ENCODE peak calls at places on chromosomes 3 and 15, in nine cellular contexts. M, L, B, Q, S, K, R, E and D are unnamed samples.

GRCh38 chr3:11245827-11246662 is 26.2 kb upstream of the ATG7 start:
- DNase-seq in M (no peak), L (no peak), B (no peak), Q (no peak), S (no peak), K (no peak), R (no peak), E (no peak), D (no peak)

GRCh38 chr15:65423150-65423976 is 616 bp upstream of the IGDCC4 start:
- DNase-seq in M (no peak), L (no peak), B (no peak), Q (no peak), S (no peak), K (no peak), R (no peak), E (no peak), D (no peak)

GRCh38 chr3:89702404-89702803 is 595.0 kb downstream of the EPHA3 start:
- DNase-seq in M (no peak), L (no peak), B (no peak), Q (no peak), S (no peak), K (no peak), R (no peak), E (no peak), D (no peak)

GRCh38 chr15:85062560-85062959 is 80.9 kb downstream of the PDE8A start:
- DNase-seq in M (no peak), L (no peak), B (no peak), Q (no peak), S (no peak), K (no peak), R (no peak), E (no peak), D (no peak)

GRCh38 chr15:93973287-93973686 is 258.1 kb upstream of the MCTP2 start:
- DNase-seq in M (no peak), L (no peak), B (no peak), Q (no peak), S (no peak), K (no peak), R (peak), E (peak), D (no peak)

GRCh38 chr3:101387351-101387750 is 67.0 kb upstream of the IMPG2 start:
- DNase-seq in M (no peak), L (no peak), B (no peak), Q (no peak), S (no peak), K (no peak), R (no peak), E (no peak), D (no peak)

GRCh38 chr3:187706966-187707365 is 4.6 kb upstream of the RTP2 start:
- DNase-seq in M (no peak), L (no peak), B (no peak), Q (no peak), S (no peak), K (no peak), R (no peak), E (no peak), D (peak)

GRCh38 chr3:50204804-50205718 is at the start of gene SLC38A3:
- DNase-seq in M (no peak), L (peak), B (no peak), Q (no peak), S (no peak), K (no peak), R (no peak), E (peak), D (peak)

GRCh38 chr15:101657968-101658784 is 6.0 kb upstream of the TM2D3 start:
- DNase-seq in M (no peak), L (peak), B (no peak), Q (no peak), S (no peak), K (no peak), R (no peak), E (peak), D (peak)

GRCh38 chr15:58840048-58840447 is 68.9 kb downstream of the MINDY2 start:
- DNase-seq in M (no peak), L (no peak), B (no peak), Q (no peak), S (no peak), K (no peak), R (no peak), E (no peak), D (no peak)

GRCh38 chr3:143119974-143120715 is 574 bp downstream of the CHST2 start:
- DNase-seq in M (no peak), L (peak), B (no peak), Q (peak), S (no peak), K (no peak), R (no peak), E (peak), D (no peak)

GRCh38 chr15:67809441-67809840 is 15.9 kb upstream of the SKOR1 start:
- DNase-seq in M (no peak), L (no peak), B (no peak), Q (no peak), S (peak), K (no peak), R (no peak), E (no peak), D (no peak)

GRCh38 chr3:110027446-110027845 is 690.1 kb upstream of the DPPA4 start:
- DNase-seq in M (no peak), L (no peak), B (no peak), Q (no peak), S (no peak), K (peak), R (no peak), E (peak), D (no peak)

GRCh38 chr3:54180926-54181325 is 58.6 kb downstream of the CACNA2D3 start:
- DNase-seq in M (no peak), L (no peak), B (no peak), Q (no peak), S (no peak), K (no peak), R (no peak), E (no peak), D (no peak)

GRCh38 chr3:64158334-64158733 is 66.9 kb downstream of the PRICKLE2 start:
- DNase-seq in M (no peak), L (peak), B (no peak), Q (no peak), S (peak), K (no peak), R (no peak), E (no peak), D (peak)

GRCh38 chr15:101641134-101641764 is 10.9 kb downstream of the TM2D3 start:
- DNase-seq in M (peak), L (peak), B (no peak), Q (peak), S (peak), K (peak), R (no peak), E (peak), D (peak)

GRCh38 chr3:166071-166470 is 30.5 kb upstream of the CHL1 start:
- DNase-seq in M (no peak), L (no peak), B (no peak), Q (no peak), S (no peak), K (no peak), R (no peak), E (no peak), D (no peak)

GRCh38 chr3:50345586-50345985 is at the start of gene ZMYND10:
- DNase-seq in M (no peak), L (peak), B (no peak), Q (peak), S (peak), K (no peak), R (no peak), E (peak), D (peak)

GRCh38 chr3:123485551-123485950 is 36.7 kb upstream of the ADCY5 start:
- DNase-seq in M (no peak), L (no peak), B (no peak), Q (no peak), S (no peak), K (no peak), R (no peak), E (no peak), D (no peak)

GRCh38 chr3:123486460-123486859 is 37.6 kb upstream of the ADCY5 start:
- DNase-seq in M (no peak), L (no peak), B (no peak), Q (no peak), S (no peak), K (no peak), R (no peak), E (no peak), D (no peak)

GRCh38 chr3:123488641-123489347 is 39.9 kb upstream of the ADCY5 start:
- DNase-seq in M (no peak), L (no peak), B (no peak), Q (no peak), S (no peak), K (no peak), R (no peak), E (no peak), D (no peak)

GRCh38 chr3:123492188-123492587 is 43.3 kb upstream of the ADCY5 start:
- DNase-seq in M (no peak), L (no peak), B (no peak), Q (no peak), S (no peak), K (no peak), R (no peak), E (no peak), D (no peak)

DNA sequence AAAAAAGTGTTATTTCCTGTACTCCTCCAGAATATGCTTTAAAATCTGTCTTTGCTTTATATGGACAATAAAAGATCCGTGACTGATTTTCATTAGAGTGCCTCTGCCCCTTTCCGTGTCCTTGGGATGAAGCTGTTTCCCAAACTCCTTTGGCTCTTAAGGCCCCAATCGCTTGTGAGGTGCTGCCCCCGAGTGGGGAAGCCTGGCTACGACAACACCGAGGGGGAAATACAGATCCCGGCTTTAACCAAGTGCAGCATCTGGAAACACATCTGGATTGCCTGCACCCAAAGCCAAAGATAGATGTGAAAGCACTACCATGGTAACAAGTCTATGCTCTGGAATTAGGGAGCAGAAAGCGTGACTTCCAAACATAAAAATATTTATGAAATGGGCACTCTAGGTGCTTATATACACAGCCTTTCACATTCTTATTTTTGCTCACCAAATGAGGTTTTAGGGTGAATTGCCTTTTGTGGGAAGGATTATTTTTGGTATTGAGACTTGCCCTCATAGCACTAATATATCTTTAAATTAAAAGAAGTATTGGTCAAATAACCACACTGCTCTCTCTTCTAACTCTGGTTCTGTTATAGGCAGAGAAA is 40.6 kb upstream of the ADCY5 start:
- DNase-seq in M (no peak), L (peak), B (no peak), Q (peak), S (peak), K (peak), R (peak), E (peak), D (peak)
- TF ChIP-seq CTCF in M (peak), L (peak), B (peak), Q (peak), S (peak), K (peak), R (peak), E (peak), D (peak)

DNA sequence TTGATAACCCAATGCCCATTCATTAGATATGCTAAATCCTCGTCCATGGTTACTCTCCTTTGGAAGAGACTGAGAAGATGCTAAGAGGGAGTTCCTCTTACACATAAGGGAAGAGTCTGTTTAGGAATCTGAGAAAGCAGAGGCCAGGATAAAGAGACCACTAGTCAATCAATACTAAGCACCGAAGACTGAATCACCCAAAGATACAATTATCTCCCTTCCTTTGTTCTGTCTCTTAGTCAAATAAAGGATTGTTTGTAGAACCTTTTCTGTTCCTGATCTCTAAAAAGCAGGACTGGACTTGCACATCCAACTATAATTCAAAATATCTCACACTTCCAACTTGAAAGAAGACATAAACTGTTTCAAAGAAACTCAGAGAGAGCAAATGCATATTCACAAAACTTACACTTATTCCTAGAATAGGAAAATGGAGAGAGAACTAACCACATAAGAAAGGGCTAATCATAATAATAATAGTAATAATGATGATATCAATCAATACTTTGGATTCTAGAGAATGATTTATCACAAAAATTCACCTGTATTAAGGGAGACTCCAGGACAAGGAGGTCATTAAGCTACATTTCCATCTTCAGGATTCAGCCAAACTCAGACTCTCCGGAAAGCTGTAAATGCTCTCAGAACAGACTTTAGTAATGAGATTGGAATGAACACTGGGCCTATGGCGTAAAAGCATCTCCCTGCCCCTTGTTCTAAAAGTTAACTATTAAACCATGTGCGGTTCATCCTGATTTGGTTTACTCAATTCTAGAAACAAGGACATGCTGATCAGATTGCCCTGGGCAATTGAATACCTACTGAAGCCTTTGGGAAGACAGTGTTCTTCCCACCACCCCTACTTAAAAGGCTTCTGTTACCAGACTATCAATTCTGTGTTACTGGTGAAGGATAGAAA is 401.5 kb downstream of the ZBTB20 start:
- DNase-seq in M (no peak), L (no peak), B (no peak), Q (peak), S (no peak), K (peak), R (peak), E (no peak), D (peak)
- H3K27ac ChIP-seq in M (no peak), L (peak), B (peak), Q (peak), S (peak), K (peak), R (peak), E (peak), D (peak)

DNA sequence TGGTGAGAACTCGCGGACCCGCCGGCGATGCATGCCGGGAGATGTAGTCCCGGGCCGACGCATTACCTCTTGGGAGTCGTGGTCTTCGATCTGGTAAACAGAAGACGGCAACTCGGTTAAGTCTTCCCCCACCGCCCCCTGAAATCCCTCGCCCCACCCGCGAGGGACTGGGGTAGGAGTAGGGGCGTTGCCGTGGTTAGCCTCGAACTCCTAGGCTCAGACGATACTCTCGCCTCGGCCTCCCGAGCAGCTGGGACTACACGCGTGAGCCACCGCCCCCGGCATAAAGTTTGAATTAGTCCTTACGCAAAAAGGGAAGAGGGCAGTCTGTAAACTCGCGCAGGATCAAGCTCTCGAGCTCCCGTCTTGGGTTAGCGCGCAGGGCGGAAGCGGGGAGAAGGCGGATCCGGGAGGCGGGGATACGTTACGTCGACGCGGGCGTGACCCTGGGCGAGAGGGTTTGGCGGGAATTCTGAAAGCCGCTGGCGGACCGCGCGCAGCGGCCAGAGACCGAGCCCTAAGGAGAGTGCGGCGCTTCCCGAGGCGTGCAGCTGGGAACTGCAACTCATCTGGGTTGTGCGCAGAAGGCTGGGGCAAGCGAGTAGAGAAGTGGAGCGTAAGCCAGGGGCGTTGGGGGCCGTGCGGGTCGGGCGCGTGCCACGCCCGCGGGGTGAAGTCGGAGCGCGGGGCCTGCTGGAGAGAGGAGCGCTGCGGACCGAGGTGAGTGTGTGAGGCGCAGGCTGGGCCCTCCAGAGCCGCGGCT is at the start of gene RAD51:
- DNase-seq in M (peak), L (peak), B (no peak), Q (peak), S (peak), K (peak), R (peak), E (peak), D (peak)
- TF ChIP-seq POLR2A in M (peak), L (peak), B (peak), Q (peak), S (peak), K (peak), R (peak), E (peak), D (peak)

DNA sequence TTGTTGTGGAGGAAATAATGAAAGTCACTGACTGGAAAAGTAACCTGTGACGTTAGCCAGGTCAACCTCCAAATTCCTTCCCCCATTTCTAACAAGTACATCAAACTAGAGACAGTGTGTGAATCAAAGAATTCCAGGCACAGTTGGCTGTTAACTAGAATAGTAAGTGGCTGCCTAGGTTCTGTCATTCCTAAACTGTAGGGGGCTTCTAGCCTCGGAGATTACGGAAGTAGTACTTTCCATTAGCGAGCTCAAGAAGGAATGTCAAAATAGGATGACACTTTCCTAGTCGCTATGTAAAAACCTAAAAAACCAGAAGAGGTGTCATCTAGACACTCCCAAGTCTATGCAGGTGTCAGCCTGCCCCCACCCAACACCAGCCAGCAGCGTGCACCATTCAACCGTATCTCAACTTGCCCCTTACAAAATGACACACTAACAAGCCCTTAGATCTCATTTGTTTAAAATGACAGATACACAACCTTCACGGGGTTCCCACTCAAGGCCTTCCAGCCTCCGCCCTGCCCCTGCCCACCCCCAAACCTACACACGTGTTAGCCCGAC is 910 bp downstream of the INO80 start:
- DNase-seq in M (peak), L (no peak), B (no peak), Q (no peak), S (no peak), K (peak), R (no peak), E (no peak), D (no peak)
- TF ChIP-seq CTCF in M (no peak), L (no peak), B (no peak), Q (no peak), S (no peak), K (no peak), R (no peak), E (no peak), D (no peak)

DNA sequence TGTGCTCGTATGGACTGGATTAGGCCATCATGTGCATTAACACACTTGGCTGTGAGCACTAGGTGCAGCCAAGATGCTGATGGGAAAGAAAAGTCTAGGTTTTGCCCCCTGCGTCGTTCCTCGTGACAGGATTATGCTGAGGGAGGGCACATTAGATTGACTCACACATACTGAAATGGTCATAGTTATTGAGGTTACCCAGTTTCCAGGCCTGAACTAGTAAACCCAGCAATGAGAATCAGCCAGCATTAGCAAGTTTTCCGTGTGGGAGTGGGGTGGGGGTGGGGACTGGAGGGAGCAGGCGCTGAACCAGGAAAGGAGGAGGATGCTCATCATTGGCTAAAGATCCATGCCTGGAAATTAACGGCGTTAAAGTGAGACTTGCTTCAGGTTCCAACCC is 224.9 kb upstream of the TPRG1 start:
- DNase-seq in M (no peak), L (no peak), B (no peak), Q (no peak), S (no peak), K (no peak), R (no peak), E (no peak), D (no peak)
- H3K27ac ChIP-seq in M (no peak), L (peak), B (peak), Q (peak), S (peak), K (peak), R (peak), E (peak), D (peak)

DNA sequence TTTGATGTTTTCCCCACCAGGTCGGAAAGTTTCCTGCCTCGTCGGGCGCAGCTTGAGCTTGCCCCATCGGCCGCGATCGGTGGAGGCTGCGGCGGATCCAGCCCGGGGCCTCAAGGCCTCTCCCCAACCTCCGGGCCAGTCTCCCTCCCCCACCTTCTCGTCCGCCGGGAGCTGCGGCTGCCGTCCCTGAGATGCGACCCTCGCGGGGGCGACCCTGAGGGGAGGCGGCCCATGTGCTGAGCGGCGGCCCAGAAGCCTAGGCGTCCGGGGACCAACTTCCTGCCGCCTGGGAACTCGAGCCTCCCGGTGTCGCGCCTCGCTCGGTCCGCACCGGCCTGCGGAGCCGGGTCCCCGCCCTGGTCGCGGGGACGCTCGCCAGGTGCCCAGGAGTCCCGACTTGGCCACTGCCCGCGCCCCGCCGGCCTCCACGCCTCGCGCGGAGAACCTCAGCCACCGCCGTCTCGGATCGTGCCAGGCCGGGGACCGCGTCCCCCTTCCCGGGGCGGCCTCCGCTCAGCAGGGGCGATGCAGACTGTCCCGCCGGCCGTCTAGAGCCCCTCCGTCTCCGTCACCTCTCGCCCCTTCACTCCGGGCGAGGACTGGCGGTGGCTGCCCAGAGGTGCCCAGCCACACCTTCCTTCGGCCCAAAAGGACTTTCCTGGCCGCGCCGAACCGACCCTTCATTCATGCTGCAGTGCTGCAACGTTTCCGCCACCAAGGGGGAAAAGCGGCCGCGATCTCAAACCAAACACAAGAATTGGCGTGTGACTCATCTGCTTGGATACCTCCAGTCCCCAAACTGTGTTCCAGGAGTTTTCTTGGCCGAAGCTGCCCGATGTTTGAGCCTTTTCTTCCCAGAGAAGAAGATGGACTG is 656 bp downstream of the SLMAP start:
- DNase-seq in M (no peak), L (peak), B (no peak), Q (peak), S (peak), K (no peak), R (peak), E (peak), D (peak)
- TF ChIP-seq POLR2A in M (no peak), L (peak), B (no peak), Q (no peak), S (no peak), K (no peak), R (no peak), E (no peak), D (no peak)